ENCODE peak calls at places on chromosomes 4 and X, in seven cellular contexts. S is testis, D is MM.1S, H is lower leg skin, G is upper lobe of right lung, X is mammary epithelial cell, O is heart right ventricle. L is an unnamed sample.

GRCh38 chr4:119746951-119747350 is 118.3 kb upstream of the PDE5A start:
- DNase-seq in H (no peak), S (no peak), X (no peak), D (no peak), G (no peak), O (no peak), L (no peak)

GRCh38 chr4:3294401-3295241 is 1.8 kb downstream of the RGS12 start:
- DNase-seq in X (no peak), G (peak; percentile 65), O (no peak), S (no peak), D (no peak), H (no peak), L (no peak)

GRCh38 chrX:12170755-12171154 is 32.5 kb downstream of the FRMPD4 start:
- DNase-seq in D (no peak), O (no peak), G (no peak), H (no peak), S (no peak), X (no peak), L (no peak)

GRCh38 chr4:15895517-15895916 is 43.0 kb downstream of the FGFBP1 start:
- DNase-seq in D (no peak), H (no peak), O (no peak), S (no peak), X (no peak), G (no peak), L (no peak)

GRCh38 chr4:137510866-137511265 is 21.4 kb downstream of the PCDH18 start:
- DNase-seq in X (peak; percentile 58), O (no peak), S (no peak), H (no peak), D (no peak), G (no peak), L (peak; percentile 76)

GRCh38 chr4:145732001-145732400 is 52.1 kb downstream of the C4orf51 start:
- DNase-seq in G (no peak), O (no peak), H (no peak), X (no peak), D (no peak), S (no peak), L (no peak)

GRCh38 chr4:66097271-66097670 is 427.0 kb upstream of the EPHA5 start:
- DNase-seq in H (no peak), O (no peak), S (no peak), D (no peak), X (no peak), G (no peak), L (peak; percentile 2)

GRCh38 chr4:163493643-163494359 is 689 bp upstream of the TMA16 start:
- DNase-seq in O (peak; percentile 25), D (peak; percentile 48), H (no peak), S (peak; percentile 26), X (no peak), G (no peak), L (no peak)

GRCh38 chr4:143230683-143231082 is 46.0 kb downstream of the USP38 start:
- DNase-seq in X (no peak), G (no peak), S (no peak), O (no peak), D (no peak), H (no peak), L (no peak)

GRCh38 chrX:38126179-38126578 is 94.5 kb downstream of the SRPX start:
- DNase-seq in S (no peak), D (no peak), H (no peak), X (no peak), O (no peak), G (no peak), L (peak; percentile 31)

GRCh38 chr4:153602758-153603157 is 81.3 kb upstream of the TLR2 start:
- DNase-seq in O (no peak), G (no peak), H (no peak), D (no peak), X (no peak), S (no peak), L (no peak)

GRCh38 chrX:45515262-45516215 is 314.9 kb upstream of the DIPK2B start:
- DNase-seq in G (peak; percentile 68), O (peak; percentile 15), D (peak; percentile 24), X (peak; percentile 98), S (peak; percentile 32), H (peak; percentile 69), L (peak; percentile 95)

GRCh38 chrX:141142946-141143345 is 34.0 kb downstream of the LDOC1 start:
- DNase-seq in X (no peak), D (no peak), S (no peak), O (no peak), G (no peak), H (no peak), L (peak; percentile 18)

GRCh38 chr4:88144048-88144447 is 14.4 kb downstream of the ABCG2 start:
- DNase-seq in G (no peak), X (no peak), H (no peak), S (no peak), D (no peak), O (no peak), L (peak; percentile 17)

GRCh38 chr4:139315221-139315675 is 13.0 kb upstream of the NDUFC1 start:
- DNase-seq in G (no peak), O (no peak), D (no peak), X (no peak), H (no peak), S (no peak), L (no peak)

GRCh38 chr4:2886622-2887021 is 43.0 kb downstream of the ADD1 start:
- DNase-seq in S (no peak), O (no peak), G (no peak), X (no peak), D (no peak), H (no peak), L (no peak)

GRCh38 chr4:6606465-6607235 is 31.7 kb downstream of the MAN2B2 start:
- DNase-seq in S (no peak), G (no peak), D (no peak), H (no peak), X (no peak), O (no peak), L (no peak)

GRCh38 chrX:22748093-22748999 is 251.4 kb upstream of the DDX53 start:
- DNase-seq in G (no peak), X (peak; percentile 25), O (peak; percentile 12), S (peak; percentile 27), H (no peak), D (peak; percentile 37), L (peak; percentile 46)

GRCh38 chrX:107119281-107119680 is 659 bp upstream of the RBM41 start:
- DNase-seq in O (no peak), D (no peak), G (no peak), X (no peak), S (no peak), H (no peak), L (no peak)
- H3K4me3 ChIP-seq in O (peak overlapping the region; percentile 77), D (peak overlapping the region; percentile 71), G (peak overlapping the region; percentile 65), X (no peak overlapping the region), S (no peak overlapping the region), H (no peak overlapping the region), L (peak overlapping the region; percentile 62)

DNA sequence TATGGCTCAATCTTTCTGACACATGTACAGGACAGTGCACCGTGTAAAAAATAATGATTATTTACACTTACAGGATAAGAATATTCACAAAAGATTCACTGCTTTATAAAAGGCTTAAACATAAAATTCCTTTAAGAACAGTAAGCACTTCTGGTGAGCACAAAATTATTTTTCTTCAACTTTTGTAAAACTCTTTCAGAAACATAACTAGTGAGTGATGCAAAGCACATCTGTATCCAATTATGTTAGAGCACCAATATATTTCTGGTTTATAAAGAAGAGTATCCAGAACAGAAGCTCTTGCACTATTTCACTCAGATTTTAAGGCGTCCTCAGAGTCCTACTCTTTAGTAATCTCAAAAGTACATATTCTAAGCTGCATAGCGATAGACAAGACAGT is 275.9 kb downstream of the C4orf33 start:
- DNase-seq in X (no peak), D (no peak), H (no peak), O (no peak), G (no peak), S (no peak), L (no peak)
- TF ChIP-seq CTCF in X (no peak), D (no peak), H (no peak), O (no peak), G (no peak), S (no peak), L (no peak)

GRCh38 chrX:372856-373640 is 13.7 kb downstream of the PPP2R3B start:
- DNase-seq in H (no peak), D (no peak), O (no peak), G (no peak), X (no peak), S (no peak), L (no peak)
- H3K4me3 ChIP-seq in H (peak overlapping the region; percentile 28), D (no peak overlapping the region), O (peak overlapping the region; percentile 55), G (no peak overlapping the region), X (no peak overlapping the region), S (peak overlapping the region; percentile 40), L (peak overlapping the region; percentile 36)

DNA sequence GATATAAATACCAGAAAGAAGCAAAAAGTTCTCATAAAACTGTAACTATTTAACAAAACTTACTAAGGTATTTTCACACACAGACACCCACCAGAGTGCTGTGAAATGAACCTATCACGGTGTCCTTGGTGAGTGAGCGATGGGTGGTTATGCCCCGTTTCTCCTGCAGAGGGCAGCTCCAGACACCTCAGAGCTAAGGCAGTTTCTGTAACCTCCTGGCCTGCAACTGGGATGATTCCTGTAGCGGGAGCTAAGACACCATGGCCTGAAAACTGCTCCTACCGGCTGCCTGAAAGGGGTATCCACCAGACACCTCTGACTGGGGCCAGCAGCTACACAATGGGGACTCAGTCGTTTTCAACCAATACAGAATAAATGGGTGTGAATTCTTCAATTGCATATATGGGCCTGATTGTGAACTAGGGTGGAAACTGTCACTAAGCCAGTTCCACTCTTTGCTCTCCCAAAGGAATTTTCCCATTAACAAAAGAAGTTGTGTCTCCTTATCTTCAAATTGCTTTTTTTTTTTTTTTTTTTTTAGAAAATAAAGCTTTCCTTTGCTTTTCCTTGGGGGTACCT is 2375.8 kb upstream of the TENM3 start:
- DNase-seq in X (peak; percentile 20), S (peak; percentile 86), H (no peak), O (peak; percentile 1), G (no peak), D (peak; percentile 72), L (peak; percentile 71)
- TF ChIP-seq CTCF in X (peak; percentile 79), S (peak; percentile 20), H (no peak), O (no peak), G (peak; percentile 60), D (peak; percentile 90), L (peak; percentile 81)

GRCh38 chr4:10461850-10462400 is 4.7 kb upstream of the ZNF518B start:
- DNase-seq in D (no peak), O (no peak), S (no peak), G (no peak), X (no peak), H (no peak), L (no peak)
- H3K4me3 ChIP-seq in D (peak overlapping the region; percentile 24), O (peak overlapping the region; percentile 36), S (peak overlapping the region; percentile 42), G (peak overlapping the region; percentile 29), X (no peak overlapping the region), H (no peak overlapping the region), L (peak overlapping the region; percentile 41)

GRCh38 chrX:6163761-6164160 is 64.9 kb downstream of the NLGN4X start:
- DNase-seq in O (no peak), H (no peak), G (no peak), X (peak; percentile 32), S (no peak), D (no peak), L (peak; percentile 1)

GRCh38 chrX:6170424-6170823 is 58.2 kb downstream of the NLGN4X start:
- DNase-seq in S (no peak), X (no peak), H (no peak), G (no peak), O (no peak), D (no peak), L (no peak)

GRCh38 chrX:6169407-6169806 is 59.3 kb downstream of the NLGN4X start:
- DNase-seq in H (no peak), S (peak; percentile 14), G (no peak), X (no peak), D (no peak), O (no peak), L (no peak)
- TF ChIP-seq CTCF in H (no peak), S (no peak), G (no peak), X (no peak), D (no peak), O (no peak), L (no peak)

L was measured in epithelial cell of esophagus.